ENCODE peak calls at places on chromosomes 2 and 18, in five cellular contexts. E is right lobe of liver, D is mesendoderm, N is heart right ventricle, A is astrocyte. S is an unnamed sample.

GRCh38 chr2:108813732-108814131 is 27.2 kb downstream of the CCDC138 start:
- DNase-seq in E (no peak), D (no peak), N (no peak), A (no peak), S (no peak)

GRCh38 chr18:27413495-27414401 is 228.6 kb upstream of the CHST9 start:
- DNase-seq in E (no peak), D (no peak), N (peak; percentile 35), A (peak; percentile 87), S (peak; percentile 69)

GRCh38 chr2:55519908-55520885 is 679 bp downstream of the CFAP36 start:
- DNase-seq in E (no peak), D (peak; percentile 35), N (peak; percentile 37), A (no peak), S (no peak)

GRCh38 chr2:24898122-24899109 is 21.6 kb downstream of the ADCY3 start:
- DNase-seq in E (no peak), D (no peak), N (peak; percentile 60), A (no peak), S (no peak)

GRCh38 chr2:178238144-178238521 is 43.8 kb downstream of the OSBPL6 start:
- DNase-seq in E (no peak), D (no peak), N (no peak), A (peak; percentile 69), S (no peak)

GRCh38 chr2:127094509-127095366 is 12.2 kb downstream of the BIN1 start:
- DNase-seq in E (no peak), D (peak; percentile 58), N (no peak), A (peak; percentile 31), S (no peak)

GRCh38 chr2:133843091-133843490 is 274.8 kb upstream of the NCKAP5 start:
- DNase-seq in E (no peak), D (no peak), N (no peak), A (no peak), S (no peak)

GRCh38 chr2:2325538-2325937 is 5.5 kb downstream of the MYT1L start:
- DNase-seq in E (no peak), D (no peak), N (no peak), A (no peak), S (no peak)

GRCh38 chr2:58920001-58920400 is 678.9 kb upstream of the FANCL start:
- DNase-seq in E (no peak), D (no peak), N (no peak), A (no peak), S (no peak)

GRCh38 chr2:126749537-126749936 is 93.6 kb downstream of the GYPC start:
- DNase-seq in E (no peak), D (peak; percentile 29), N (peak; percentile 22), A (no peak), S (no peak)

GRCh38 chr2:159066541-159067156 is 98.2 kb downstream of the TANC1 start:
- DNase-seq in E (no peak), D (no peak), N (no peak), A (no peak), S (peak; percentile 22)

GRCh38 chr2:168552450-168552856 is 96.4 kb downstream of the CERS6 start:
- DNase-seq in E (no peak), D (peak; percentile 91), N (no peak), A (no peak), S (no peak)

GRCh38 chr2:10303634-10304378 is 1.1 kb downstream of the HPCAL1 start:
- DNase-seq in E (peak; percentile 65), D (no peak), N (peak; percentile 23), A (no peak), S (peak; percentile 54)

GRCh38 chr2:73915437-73915993 is 11.2 kb upstream of the DGUOK start:
- DNase-seq in E (no peak), D (no peak), N (no peak), A (no peak), S (no peak)

GRCh38 chr2:215535726-215536125 is 99.9 kb upstream of the FN1 start:
- DNase-seq in E (no peak), D (no peak), N (no peak), A (peak; percentile 54), S (no peak)

GRCh38 chr2:231191896-231192872 is 6.2 kb upstream of the ARMC9 start:
- DNase-seq in E (peak; percentile 68), D (peak; percentile 91), N (peak; percentile 84), A (peak; percentile 63), S (peak; percentile 72)

GRCh38 chr2:215883799-215884198 is 129.6 kb downstream of the MREG start:
- DNase-seq in E (no peak), D (no peak), N (no peak), A (no peak), S (no peak)

GRCh38 chr2:202122975-202123765 is 50.1 kb downstream of the KIAA2012 start:
- DNase-seq in E (no peak), D (no peak), N (no peak), A (no peak), S (no peak)

GRCh38 chr2:148046802-148047201 is 25.9 kb downstream of the MBD5 start:
- DNase-seq in E (no peak), D (no peak), N (no peak), A (no peak), S (no peak)

GRCh38 chr18:63365909-63366269 is 1.1 kb downstream of the KDSR start:
- DNase-seq in E (no peak), D (no peak), N (no peak), A (no peak), S (no peak)

GRCh38 chr2:74459377-74460118 is 1.3 kb downstream of the WBP1 start:
- DNase-seq in E (no peak), D (no peak), N (no peak), A (no peak), S (no peak)

GRCh38 chr2:198499539-198499938 is 695.1 kb downstream of the PLCL1 start:
- DNase-seq in E (no peak), D (no peak), N (peak; percentile 40), A (peak; percentile 25), S (peak; percentile 79)

GRCh38 chr2:238173692-238174091 is 14.9 kb downstream of the ERFE start:
- DNase-seq in E (no peak), D (peak; percentile 26), N (no peak), A (no peak), S (no peak)

GRCh38 chr2:186440506-186440905 is 45.6 kb upstream of the ZC3H15 start:
- DNase-seq in E (no peak), D (no peak), N (no peak), A (no peak), S (no peak)

GRCh38 chr2:37468139-37468538 is 123.7 kb downstream of the QPCT start:
- DNase-seq in E (peak; percentile 52), D (no peak), N (no peak), A (peak; percentile 98), S (no peak)

GRCh38 chr2:64770781-64771334 is 117.1 kb upstream of the SERTAD2 start:
- DNase-seq in E (peak; percentile 51), D (peak; percentile 15), N (peak; percentile 31), A (peak; percentile 89), S (peak; percentile 76)

GRCh38 chr18:45828917-45829811 is 3.7 kb downstream of the SIGLEC15 start:
- DNase-seq in E (no peak), D (peak; percentile 94), N (no peak), A (no peak), S (no peak)

GRCh38 chr18:4557502-4557901 is 102.4 kb upstream of the DLGAP1 start:
- DNase-seq in E (no peak), D (no peak), N (no peak), A (no peak), S (no peak)

GRCh38 chr2:42567806-42568429 is 514 bp upstream of the MTA3 start:
- DNase-seq in E (peak; percentile 22), D (peak; percentile 87), N (peak; percentile 9), A (no peak), S (peak; percentile 51)

GRCh38 chr2:10237392-10238321 is 65.0 kb upstream of the HPCAL1 start:
- DNase-seq in E (peak; percentile 20), D (no peak), N (peak; percentile 49), A (no peak), S (no peak)

GRCh38 chr2:119702203-119702917 is 23.4 kb downstream of the TMEM177 start:
- DNase-seq in E (no peak), D (no peak), N (no peak), A (no peak), S (no peak)

GRCh38 chr2:95185973-95186372 is 20.4 kb downstream of the ZNF2 start:
- DNase-seq in E (no peak), D (no peak), N (no peak), A (no peak), S (no peak)

GRCh38 chr18:446941-447560 is 53.5 kb downstream of the COLEC12 start:
- DNase-seq in E (no peak), D (no peak), N (no peak), A (no peak), S (no peak)

GRCh38 chr2:26429779-26430654 is 28.3 kb downstream of the DRC1 start:
- DNase-seq in E (peak; percentile 37), D (peak; percentile 14), N (peak; percentile 64), A (peak; percentile 12), S (peak; percentile 51)

GRCh38 chr2:30465171-30465545 is 18.1 kb downstream of the LCLAT1 start:
- DNase-seq in E (no peak), D (no peak), N (no peak), A (no peak), S (peak; percentile 51)

DNA sequence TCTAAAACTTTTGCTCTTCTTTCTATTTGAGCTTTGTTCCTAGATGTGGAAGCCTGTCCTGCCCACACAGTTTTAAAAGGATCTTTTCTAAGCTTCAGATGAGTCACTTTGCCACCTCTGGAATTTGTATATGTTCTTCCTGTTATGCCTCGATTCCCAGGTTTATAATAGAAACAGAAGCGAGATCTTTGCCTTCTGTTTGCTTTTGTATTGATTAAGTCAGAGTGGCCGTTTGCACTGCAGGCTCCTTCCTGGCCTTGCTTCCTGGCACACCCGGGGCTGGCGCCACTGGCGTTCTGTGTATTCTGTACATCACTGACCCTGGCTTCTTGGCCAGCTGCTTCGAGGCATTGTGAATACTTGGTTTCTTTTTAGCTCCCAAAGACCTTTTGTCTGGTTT is 91.8 kb downstream of the MTCL1 start:
- DNase-seq in E (no peak), D (no peak), N (no peak), A (peak; percentile 55), S (no peak)
- H3K27ac ChIP-seq in E (no peak overlapping the region), D (no peak overlapping the region), N (no peak overlapping the region), A (peak overlapping the region; percentile 71), S (no peak overlapping the region)

GRCh38 chr2:11692966-11693521 is 23.0 kb upstream of the NTSR2 start:
- DNase-seq in E (peak; percentile 58), D (peak; percentile 81), N (peak; percentile 76), A (no peak), S (peak; percentile 58)
- H3K27ac ChIP-seq in E (peak overlapping the region; percentile 95), D (no peak overlapping the region), N (no peak overlapping the region), A (no peak overlapping the region), S (no peak overlapping the region)

GRCh38 chr18:72530622-72531021 is 13.5 kb downstream of the CBLN2 start:
- DNase-seq in E (no peak), D (peak; percentile 8), N (no peak), A (no peak), S (no peak)
- H3K27ac ChIP-seq in E (no peak overlapping the region), D (no peak overlapping the region), N (no peak overlapping the region), A (no peak overlapping the region), S (no peak overlapping the region)

GRCh38 chr2:195531754-195532153 is 125.3 kb upstream of the SLC39A10 start:
- DNase-seq in E (no peak), D (no peak), N (no peak), A (peak; percentile 83), S (no peak)

GRCh38 chr2:195533771-195534642 is 123.0 kb upstream of the SLC39A10 start:
- DNase-seq in E (peak; percentile 32), D (peak; percentile 51), N (peak; percentile 32), A (peak; percentile 95), S (peak; percentile 37)

GRCh38 chr2:195535911-195536522 is 121.0 kb upstream of the SLC39A10 start:
- DNase-seq in E (no peak), D (no peak), N (peak; percentile 23), A (no peak), S (no peak)

GRCh38 chr2:195532255-195532627 is 124.8 kb upstream of the SLC39A10 start:
- DNase-seq in E (no peak), D (no peak), N (no peak), A (no peak), S (no peak)

GRCh38 chr2:195532628-195533271 is 124.3 kb upstream of the SLC39A10 start:
- DNase-seq in E (no peak), D (peak; percentile 40), N (no peak), A (peak; percentile 62), S (no peak)
- H3K27ac ChIP-seq in E (no peak overlapping the region), D (no peak overlapping the region), N (no peak overlapping the region), A (peak overlapping the region; percentile 96), S (no peak overlapping the region)

S was measured in SJCRH30.